ENCODE peak calls at places on chromosome 13, in seven cellular contexts. O, X, U, F, K, D and L are unnamed samples.

GRCh38 chr13:31801088-31801487 is 61.8 kb downstream of the RXFP2 start:
- DNase-seq in O (no peak), X (no peak), U (no peak), F (no peak), K (no peak), D (no peak), L (no peak)

GRCh38 chr13:31119966-31120733 is 41.6 kb downstream of the HSPH1 start:
- DNase-seq in O (no peak), X (no peak), U (no peak), F (no peak), K (no peak), D (no peak), L (no peak)

GRCh38 chr13:111058796-111059506 is 56.2 kb upstream of the ARHGEF7 start:
- DNase-seq in O (no peak), X (peak), U (no peak), F (no peak), K (no peak), D (no peak), L (peak)

GRCh38 chr13:67023088-67023893 is 206.8 kb downstream of the PCDH9 start:
- DNase-seq in O (no peak), X (peak), U (no peak), F (no peak), K (no peak), D (no peak), L (peak)

GRCh38 chr13:113750554-113751399 is 8.2 kb upstream of the TMEM255B start:
- DNase-seq in O (no peak), X (no peak), U (no peak), F (no peak), K (no peak), D (no peak), L (no peak)

GRCh38 chr13:22703601-22704209 is 477.1 kb upstream of the SGCG start:
- DNase-seq in O (no peak), X (no peak), U (no peak), F (no peak), K (no peak), D (no peak), L (no peak)

GRCh38 chr13:19591864-19592263 is 30.5 kb upstream of the TPTE2 start:
- DNase-seq in O (no peak), X (no peak), U (no peak), F (no peak), K (no peak), D (no peak), L (no peak)

GRCh38 chr13:112686364-112686763 is 3.5 kb upstream of the ATP11A start:
- DNase-seq in O (no peak), X (no peak), U (no peak), F (no peak), K (no peak), D (no peak), L (no peak)

GRCh38 chr13:29566206-29566605 is 29.3 kb downstream of the SLC7A1 start:
- DNase-seq in O (no peak), X (no peak), U (no peak), F (no peak), K (no peak), D (no peak), L (no peak)

GRCh38 chr13:67652887-67653286 is 422.8 kb upstream of the PCDH9 start:
- DNase-seq in O (no peak), X (no peak), U (no peak), F (no peak), K (no peak), D (no peak), L (no peak)

GRCh38 chr13:75687145-75687763 is 51.1 kb downstream of the LMO7 start:
- DNase-seq in O (peak), X (peak), U (no peak), F (no peak), K (no peak), D (no peak), L (peak)

GRCh38 chr13:42039457-42039945 is 8.9 kb upstream of the DGKH start:
- DNase-seq in O (no peak), X (no peak), U (no peak), F (no peak), K (no peak), D (peak), L (peak)

GRCh38 chr13:34506796-34507195 is 435.3 kb upstream of the NBEA start:
- DNase-seq in O (peak), X (peak), U (no peak), F (no peak), K (no peak), D (no peak), L (peak)

GRCh38 chr13:40672310-40673060 is 6.0 kb upstream of the FOXO1 start:
- DNase-seq in O (peak), X (peak), U (no peak), F (no peak), K (no peak), D (no peak), L (peak)

GRCh38 chr13:25902946-25903345 is 148.9 kb downstream of the SHISA2 start:
- DNase-seq in O (no peak), X (no peak), U (no peak), F (no peak), K (no peak), D (no peak), L (no peak)

GRCh38 chr13:59562924-59563323 is 600.8 kb downstream of the DIAPH3 start:
- DNase-seq in O (no peak), X (no peak), U (no peak), F (no peak), K (no peak), D (no peak), L (no peak)

GRCh38 chr13:29511980-29512379 is 83.5 kb downstream of the SLC7A1 start:
- DNase-seq in O (peak), X (no peak), U (no peak), F (no peak), K (no peak), D (no peak), L (peak)

GRCh38 chr13:45718063-45718462 is 15.9 kb downstream of the CBY2 start:
- DNase-seq in O (peak), X (peak), U (no peak), F (no peak), K (no peak), D (no peak), L (peak)

GRCh38 chr13:30690282-30691188 is 44.8 kb upstream of the ALOX5AP start:
- DNase-seq in O (peak), X (peak), U (no peak), F (no peak), K (no peak), D (peak), L (peak)

GRCh38 chr13:25490236-25490635 is 118.5 kb downstream of the ATP8A2 start:
- DNase-seq in O (no peak), X (no peak), U (no peak), F (no peak), K (no peak), D (no peak), L (no peak)

GRCh38 chr13:46127336-46128023 is 22.6 kb upstream of the CPB2 start:
- DNase-seq in O (no peak), X (no peak), U (no peak), F (no peak), K (no peak), D (no peak), L (no peak)